ENCODE peak calls at places on chromosomes 7 and 10, in seven cellular contexts. One of them, this sample, is unnamed. For H3K9me3, the result is how much of the 10 kb centered on the place peaks cover.

GRCh38 chr10:79158402-79159097 is 89.8 kb downstream of the ZMIZ1 start:
- DNase-seq in neuronal stem cell: no peak
- DNase-seq in endothelial cell of umbilical vein: no peak
- DNase-seq in kidney: no peak
- DNase-seq in mammary epithelial cell: no peak
- DNase-seq in NT2/D1: peak
- DNase-seq in Karpas-422: no peak
- DNase-seq in this sample: no peak

GRCh38 chr10:100912013-100912608 is 652 bp upstream of the SLF2 start:
- DNase-seq in kidney: no peak
- DNase-seq in neuronal stem cell: no peak
- DNase-seq in Karpas-422: no peak
- DNase-seq in mammary epithelial cell: no peak
- DNase-seq in NT2/D1: no peak
- DNase-seq in endothelial cell of umbilical vein: no peak
- DNase-seq in this sample: no peak

GRCh38 chr7:107938448-107939250 is 47.7 kb downstream of the DLD start:
- DNase-seq in neuronal stem cell: no peak
- DNase-seq in mammary epithelial cell: no peak
- DNase-seq in kidney: no peak
- DNase-seq in endothelial cell of umbilical vein: peak
- DNase-seq in NT2/D1: no peak
- DNase-seq in Karpas-422: no peak
- DNase-seq in this sample: peak

GRCh38 chr7:74311305-74311744 is 22.1 kb downstream of the CLIP2 start:
- DNase-seq in neuronal stem cell: no peak
- DNase-seq in mammary epithelial cell: peak
- DNase-seq in endothelial cell of umbilical vein: no peak
- DNase-seq in NT2/D1: no peak
- DNase-seq in Karpas-422: no peak
- DNase-seq in kidney: no peak
- DNase-seq in this sample: no peak

GRCh38 chr7:54817125-54817524 is 58.1 kb upstream of the SEC61G start:
- DNase-seq in neuronal stem cell: no peak
- DNase-seq in mammary epithelial cell: no peak
- DNase-seq in Karpas-422: no peak
- DNase-seq in kidney: no peak
- DNase-seq in NT2/D1: no peak
- DNase-seq in endothelial cell of umbilical vein: no peak
- DNase-seq in this sample: no peak

GRCh38 chr7:6208573-6209328 is 63.7 kb downstream of the CYTH3 start:
- DNase-seq in kidney: no peak
- DNase-seq in endothelial cell of umbilical vein: no peak
- DNase-seq in neuronal stem cell: no peak
- DNase-seq in Karpas-422: no peak
- DNase-seq in mammary epithelial cell: no peak
- DNase-seq in NT2/D1: no peak
- DNase-seq in this sample: no peak

GRCh38 chr7:1121476-1121875 is 33.6 kb downstream of the GPER1 start:
- DNase-seq in neuronal stem cell: no peak
- DNase-seq in endothelial cell of umbilical vein: no peak
- DNase-seq in mammary epithelial cell: no peak
- DNase-seq in kidney: peak
- DNase-seq in NT2/D1: no peak
- DNase-seq in Karpas-422: no peak
- DNase-seq in this sample: no peak

GRCh38 chr10:79601939-79602338 is 8.8 kb upstream of the SFTPA1 start:
- DNase-seq in Karpas-422: peak
- DNase-seq in NT2/D1: no peak
- DNase-seq in kidney: no peak
- DNase-seq in mammary epithelial cell: no peak
- DNase-seq in neuronal stem cell: no peak
- DNase-seq in endothelial cell of umbilical vein: no peak
- DNase-seq in this sample: no peak

GRCh38 chr7:16657656-16658279 is 11.8 kb downstream of the BZW2 start:
- DNase-seq in neuronal stem cell: no peak
- DNase-seq in Karpas-422: no peak
- DNase-seq in NT2/D1: no peak
- DNase-seq in kidney: no peak
- DNase-seq in endothelial cell of umbilical vein: no peak
- DNase-seq in mammary epithelial cell: peak
- DNase-seq in this sample: peak

GRCh38 chr7:138460649-138461607 is 869 bp downstream of the TRIM24 start:
- DNase-seq in mammary epithelial cell: peak
- DNase-seq in Karpas-422: peak
- DNase-seq in neuronal stem cell: peak
- DNase-seq in endothelial cell of umbilical vein: peak
- DNase-seq in NT2/D1: peak
- DNase-seq in kidney: peak
- DNase-seq in this sample: peak

GRCh38 chr7:142873281-142873784 is 12.2 kb downstream of the TRPV6 start:
- DNase-seq in neuronal stem cell: no peak
- DNase-seq in endothelial cell of umbilical vein: no peak
- DNase-seq in mammary epithelial cell: no peak
- DNase-seq in NT2/D1: peak
- DNase-seq in Karpas-422: peak
- DNase-seq in kidney: no peak
- DNase-seq in this sample: peak

GRCh38 chr7:22667187-22667561 is 59.8 kb upstream of the IL6 start:
- DNase-seq in Karpas-422: no peak
- DNase-seq in mammary epithelial cell: no peak
- DNase-seq in NT2/D1: no peak
- DNase-seq in endothelial cell of umbilical vein: no peak
- DNase-seq in neuronal stem cell: no peak
- DNase-seq in kidney: no peak
- DNase-seq in this sample: no peak

GRCh38 chr10:27822286-27822685 is 76.7 kb upstream of the MKX start:
- DNase-seq in endothelial cell of umbilical vein: no peak
- DNase-seq in NT2/D1: no peak
- DNase-seq in Karpas-422: no peak
- DNase-seq in kidney: no peak
- DNase-seq in mammary epithelial cell: no peak
- DNase-seq in neuronal stem cell: no peak
- DNase-seq in this sample: peak

GRCh38 chr7:143492799-143493568 is 15.3 kb downstream of the TAS2R41 start:
- DNase-seq in kidney: no peak
- DNase-seq in mammary epithelial cell: no peak
- DNase-seq in endothelial cell of umbilical vein: peak
- DNase-seq in NT2/D1: no peak
- DNase-seq in Karpas-422: no peak
- DNase-seq in neuronal stem cell: no peak
- DNase-seq in this sample: peak

GRCh38 chr7:120308171-120308570 is 35.2 kb downstream of the KCND2 start:
- DNase-seq in mammary epithelial cell: no peak
- DNase-seq in endothelial cell of umbilical vein: no peak
- DNase-seq in neuronal stem cell: no peak
- DNase-seq in NT2/D1: no peak
- DNase-seq in Karpas-422: no peak
- DNase-seq in kidney: no peak
- DNase-seq in this sample: no peak

GRCh38 chr7:87231715-87232114 is 12.2 kb upstream of the TMEM243 start:
- DNase-seq in Karpas-422: no peak
- DNase-seq in endothelial cell of umbilical vein: no peak
- DNase-seq in kidney: no peak
- DNase-seq in neuronal stem cell: no peak
- DNase-seq in NT2/D1: no peak
- DNase-seq in mammary epithelial cell: no peak
- DNase-seq in this sample: no peak

GRCh38 chr7:75928600-75928939 is 13.6 kb downstream of the POR start:
- DNase-seq in endothelial cell of umbilical vein: no peak
- DNase-seq in NT2/D1: no peak
- DNase-seq in mammary epithelial cell: no peak
- DNase-seq in Karpas-422: no peak
- DNase-seq in kidney: no peak
- DNase-seq in neuronal stem cell: no peak
- DNase-seq in this sample: no peak

GRCh38 chr7:100806276-100806675 is 21.0 kb downstream of the EPHB4 start:
- DNase-seq in endothelial cell of umbilical vein: no peak
- DNase-seq in kidney: no peak
- DNase-seq in mammary epithelial cell: no peak
- DNase-seq in Karpas-422: no peak
- DNase-seq in neuronal stem cell: no peak
- DNase-seq in NT2/D1: no peak
- DNase-seq in this sample: no peak

GRCh38 chr7:100802951-100803350 is 24.4 kb downstream of the EPHB4 start:
- DNase-seq in endothelial cell of umbilical vein: no peak
- DNase-seq in neuronal stem cell: no peak
- DNase-seq in mammary epithelial cell: peak
- DNase-seq in NT2/D1: no peak
- DNase-seq in Karpas-422: no peak
- DNase-seq in kidney: no peak
- DNase-seq in this sample: peak

GRCh38 chr7:100801833-100802568 is 25.3 kb downstream of the EPHB4 start:
- DNase-seq in neuronal stem cell: no peak
- DNase-seq in endothelial cell of umbilical vein: peak
- DNase-seq in kidney: no peak
- DNase-seq in Karpas-422: no peak
- DNase-seq in mammary epithelial cell: peak
- DNase-seq in NT2/D1: no peak
- DNase-seq in this sample: peak

GRCh38 chr7:100804681-100805431 is 22.5 kb downstream of the EPHB4 start:
- DNase-seq in kidney: no peak
- DNase-seq in mammary epithelial cell: no peak
- DNase-seq in NT2/D1: no peak
- DNase-seq in neuronal stem cell: no peak
- DNase-seq in Karpas-422: no peak
- DNase-seq in endothelial cell of umbilical vein: no peak
- DNase-seq in this sample: no peak

DNA sequence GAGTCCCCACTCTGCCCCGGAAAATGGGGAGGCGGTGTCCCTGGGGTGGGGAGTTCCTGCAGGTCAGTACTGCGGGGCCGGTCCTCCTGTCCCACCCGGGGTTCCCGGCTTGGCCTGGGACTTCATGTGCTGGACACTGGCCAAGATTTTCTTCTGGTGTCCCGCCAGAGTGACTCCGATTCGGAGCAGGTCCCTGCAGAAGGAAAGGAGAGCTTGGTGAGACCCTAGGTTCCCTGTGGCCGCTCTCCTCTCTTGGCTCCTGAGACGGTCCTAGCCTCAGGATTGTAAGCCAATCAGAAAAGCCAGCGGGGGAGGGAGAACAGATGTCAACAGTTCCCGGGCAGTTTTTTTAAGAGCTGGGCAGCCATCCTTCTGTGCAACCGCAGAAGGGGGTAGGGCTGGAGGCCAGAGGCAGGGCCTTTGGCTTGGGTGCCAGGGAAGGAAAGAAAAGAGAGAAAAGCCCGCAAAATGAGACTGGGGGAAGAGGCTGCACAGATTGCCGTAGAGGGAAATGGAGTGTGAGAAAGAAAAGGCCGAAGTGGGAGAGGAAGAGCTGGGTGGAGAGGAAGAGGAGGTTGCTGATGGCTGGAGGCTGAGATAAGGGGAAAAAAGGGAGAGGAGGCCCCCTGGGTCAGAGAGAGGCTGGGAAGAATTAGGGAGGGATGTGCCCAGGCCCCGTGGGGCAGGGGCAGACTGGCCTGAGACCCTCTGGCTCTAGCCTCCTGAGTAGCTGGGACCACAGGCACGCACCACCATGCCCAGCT is 23.7 kb downstream of the EPHB4 start:
- DNase-seq in kidney: peak
- DNase-seq in Karpas-422: peak
- DNase-seq in neuronal stem cell: peak
- DNase-seq in endothelial cell of umbilical vein: peak
- DNase-seq in mammary epithelial cell: peak
- DNase-seq in NT2/D1: no peak
- DNase-seq in this sample: peak
- H3K4me3 ChIP-seq in kidney: no peak
- H3K4me3 ChIP-seq in Karpas-422: no peak
- H3K4me3 ChIP-seq in neuronal stem cell: no peak
- H3K4me3 ChIP-seq in endothelial cell of umbilical vein: no peak
- H3K4me3 ChIP-seq in mammary epithelial cell: no peak
- H3K4me3 ChIP-seq in NT2/D1: no peak
- H3K4me3 ChIP-seq in this sample: peak

GRCh38 chr7:63087575-63088190 is 911.0 kb upstream of the ZNF722 start:
- DNase-seq in NT2/D1: no peak
- DNase-seq in Karpas-422: no peak
- DNase-seq in mammary epithelial cell: no peak
- DNase-seq in endothelial cell of umbilical vein: no peak
- DNase-seq in neuronal stem cell: no peak
- DNase-seq in kidney: no peak
- DNase-seq in this sample: no peak
- H3K9me3 ChIP-seq in NT2/D1: half or more
- H3K9me3 ChIP-seq in Karpas-422: half or more
- H3K9me3 ChIP-seq in mammary epithelial cell: under half
- H3K9me3 ChIP-seq in endothelial cell of umbilical vein: under half
- H3K9me3 ChIP-seq in neuronal stem cell: under half
- H3K9me3 ChIP-seq in kidney: under half
- H3K9me3 ChIP-seq in this sample: half or more

GRCh38 chr7:27107391-27107900 is 5.0 kb upstream of the HOXA2 start:
- DNase-seq in Karpas-422: no peak
- DNase-seq in mammary epithelial cell: peak
- DNase-seq in neuronal stem cell: no peak
- DNase-seq in kidney: peak
- DNase-seq in endothelial cell of umbilical vein: peak
- DNase-seq in NT2/D1: no peak
- DNase-seq in this sample: no peak
- H3K9ac ChIP-seq in Karpas-422: no peak
- H3K9ac ChIP-seq in mammary epithelial cell: peak
- H3K9ac ChIP-seq in neuronal stem cell: no peak
- H3K9ac ChIP-seq in kidney: peak
- H3K9ac ChIP-seq in endothelial cell of umbilical vein: peak
- H3K9ac ChIP-seq in NT2/D1: no peak
- H3K9ac ChIP-seq in this sample: peak

DNA sequence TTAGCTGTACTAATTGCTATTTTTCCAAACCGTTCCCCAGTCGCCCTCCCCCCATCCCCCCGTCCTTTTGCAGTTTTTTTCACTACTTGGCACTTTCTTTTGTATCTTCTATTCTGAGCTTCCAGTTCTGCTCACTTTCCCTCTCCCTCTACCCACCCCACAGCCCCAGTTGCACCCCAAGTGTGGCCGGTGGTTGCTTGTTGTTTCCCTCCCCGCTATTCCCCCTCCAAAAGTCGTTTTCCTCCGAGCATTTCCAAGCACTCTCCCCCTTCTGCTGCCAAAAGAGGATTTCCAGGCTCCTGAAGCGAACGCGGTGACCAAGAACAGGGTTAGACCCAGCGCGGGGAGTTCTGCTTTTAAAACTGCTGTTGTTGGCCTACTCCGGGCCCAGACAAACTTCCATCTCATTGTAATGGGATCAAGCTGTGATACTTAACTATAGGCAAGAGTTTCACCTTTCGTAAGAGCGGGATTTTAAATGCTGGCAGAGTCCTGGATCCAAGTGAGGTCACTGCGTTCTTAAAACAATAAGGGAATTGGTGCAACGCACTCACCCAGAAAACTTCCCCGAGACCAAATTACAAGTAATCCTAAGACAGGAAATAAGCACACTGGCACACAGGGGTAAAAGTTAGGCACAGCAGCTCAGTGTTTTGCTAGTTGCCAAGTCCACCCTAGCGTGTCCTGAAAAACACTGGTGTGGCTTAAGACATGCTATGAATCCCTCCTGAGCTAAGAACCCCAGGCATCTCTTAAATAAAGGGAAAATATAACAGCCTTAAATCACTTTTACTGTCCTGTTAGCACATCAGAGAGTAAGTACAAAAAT is 1.5 kb upstream of the RGS10 start:
- DNase-seq in neuronal stem cell: peak
- DNase-seq in Karpas-422: no peak
- DNase-seq in kidney: no peak
- DNase-seq in NT2/D1: no peak
- DNase-seq in mammary epithelial cell: no peak
- DNase-seq in endothelial cell of umbilical vein: no peak
- DNase-seq in this sample: no peak
- H3K4me3 ChIP-seq in neuronal stem cell: peak
- H3K4me3 ChIP-seq in Karpas-422: no peak
- H3K4me3 ChIP-seq in kidney: peak
- H3K4me3 ChIP-seq in NT2/D1: peak
- H3K4me3 ChIP-seq in mammary epithelial cell: no peak
- H3K4me3 ChIP-seq in endothelial cell of umbilical vein: no peak
- H3K4me3 ChIP-seq in this sample: peak

This sample was measured in adipocyte.